ENCODE peak calls at places on chromosomes 11 and 22, in five cellular contexts. T, S, O, I and H are unnamed samples.

GRCh38 chr11:71580057-71581003 is 2.3 kb downstream of the KRTAP5-11 start:
- DNase-seq in I (peak), T (no peak), S (peak), O (peak), H (peak)

GRCh38 chr11:65946655-65947054 is 1.4 kb downstream of the TSGA10IP start:
- DNase-seq in S (no peak), I (no peak), O (no peak), T (no peak), H (no peak)

GRCh38 chr11:62544521-62545436 is 1.8 kb downstream of the AHNAK start:
- DNase-seq in S (peak), O (peak), I (no peak), T (no peak), H (no peak)

GRCh38 chr11:36441610-36442208 is 68.4 kb downstream of the TRAF6 start:
- DNase-seq in I (no peak), S (no peak), T (no peak), O (no peak), H (no peak)

GRCh38 chr11:134762248-134763029 is 350.4 kb upstream of the B3GAT1 start:
- DNase-seq in T (no peak), O (no peak), S (no peak), I (peak), H (no peak)

GRCh38 chr11:67114275-67114896 is 4.7 kb upstream of the KDM2A start:
- DNase-seq in O (no peak), T (no peak), I (no peak), S (no peak), H (no peak)

GRCh38 chr22:25120093-25120561 is 79.5 kb upstream of the CRYBB3 start:
- DNase-seq in I (peak), T (no peak), O (peak), S (no peak), H (no peak)

GRCh38 chr22:48494256-48494967 is 1333.3 kb downstream of the BRD1 start:
- DNase-seq in O (no peak), T (no peak), I (no peak), S (no peak), H (no peak)

GRCh38 chr11:86888978-86889341 is 66.2 kb downstream of the FZD4 start:
- DNase-seq in O (no peak), S (no peak), T (no peak), I (no peak), H (no peak)

GRCh38 chr11:92332986-92333385 is 108.4 kb downstream of the FAT3 start:
- DNase-seq in T (no peak), O (peak), I (peak), S (no peak), H (no peak)

GRCh38 chr11:131691558-131692041 is 321.2 kb downstream of the NTM start:
- DNase-seq in T (no peak), I (peak), O (peak), S (peak), H (no peak)

GRCh38 chr11:116207349-116207748 is 565.4 kb downstream of the BUD13 start:
- DNase-seq in I (no peak), S (no peak), T (no peak), O (no peak), H (no peak)

GRCh38 chr11:68053117-68053516 is 14.3 kb downstream of the TCIRG1 start:
- DNase-seq in S (no peak), O (no peak), T (no peak), I (no peak), H (no peak)

GRCh38 chr11:93196816-93197382 is 892 bp downstream of the SLC36A4 start:
- DNase-seq in S (peak), T (no peak), O (no peak), I (no peak), H (no peak)

GRCh38 chr11:73162196-73162740 is 20.1 kb upstream of the FCHSD2 start:
- DNase-seq in O (no peak), I (no peak), T (no peak), S (no peak), H (no peak)

GRCh38 chr22:40426671-40427070 is 56.3 kb downstream of the SGSM3 start:
- DNase-seq in S (no peak), O (peak), T (peak), I (peak), H (no peak)

GRCh38 chr22:20977516-20978170 is 4.5 kb upstream of the LZTR1 start:
- DNase-seq in T (no peak), S (no peak), I (no peak), O (no peak), H (no peak)

GRCh38 chr11:132312616-132313210 is 942.3 kb downstream of the NTM start:
- DNase-seq in I (peak), T (no peak), O (peak), S (peak), H (no peak)

GRCh38 chr11:48083427-48083826 is 103.1 kb downstream of the PTPRJ start:
- DNase-seq in S (no peak), T (no peak), O (no peak), I (peak), H (no peak)

GRCh38 chr11:67639438-67639859 is at the start of gene TBX10:
- DNase-seq in S (no peak), T (no peak), O (no peak), I (no peak), H (no peak)

GRCh38 chr22:37604875-37605274 is 3.8 kb upstream of the GGA1 start:
- DNase-seq in S (no peak), I (no peak), T (no peak), O (no peak), H (no peak)

GRCh38 chr11:3745161-3745560 is 52.2 kb downstream of the NUP98 start:
- DNase-seq in S (no peak), T (no peak), I (no peak), O (no peak), H (no peak)

GRCh38 chr11:10038916-10039315 is 255.1 kb downstream of the SBF2 start:
- DNase-seq in O (no peak), S (no peak), I (peak), T (no peak), H (no peak)

GRCh38 chr11:125483592-125483991 is 12.5 kb downstream of the FEZ1 start:
- DNase-seq in I (no peak), T (no peak), O (no peak), S (no peak), H (no peak)

GRCh38 chr11:63212742-63213141 is 30.7 kb downstream of the SLC22A25 start:
- DNase-seq in T (no peak), S (peak), O (peak), I (peak), H (peak)

GRCh38 chr22:40791241-40791640 is 27.9 kb downstream of the SLC25A17 start:
- DNase-seq in T (no peak), I (peak), S (no peak), O (peak), H (no peak)

GRCh38 chr22:32555546-32555945 is 80.9 kb downstream of the FBXO7 start:
- DNase-seq in T (no peak), S (no peak), O (no peak), I (no peak), H (no peak)

GRCh38 chr11:44446341-44446712 is 119.1 kb upstream of the CD82 start:
- DNase-seq in I (peak), O (no peak), T (no peak), S (no peak), H (no peak)

GRCh38 chr22:37640591-37641250 is 1.3 kb downstream of the SH3BP1 start:
- DNase-seq in S (no peak), I (no peak), T (no peak), O (no peak), H (no peak)

GRCh38 chr11:126358763-126359160 is 3.3 kb downstream of the ST3GAL4 start:
- DNase-seq in O (no peak), T (no peak), I (no peak), S (no peak), H (no peak)

GRCh38 chr22:41395531-41396240 is 13.9 kb downstream of the TEF start:
- DNase-seq in I (no peak), O (no peak), T (no peak), S (no peak), H (no peak)

GRCh38 chr11:121595717-121596156 is 143.0 kb upstream of the SORL1-AS1 start:
- DNase-seq in S (no peak), I (peak), O (peak), T (no peak), H (no peak)

GRCh38 chr11:19370100-19370861 is 129.5 kb upstream of the E2F8 start:
- DNase-seq in I (peak), T (no peak), S (no peak), O (peak), H (peak)

GRCh38 chr11:221998-222789 is 13.9 kb downstream of the SIRT3 start:
- DNase-seq in I (no peak), T (no peak), S (no peak), O (no peak), H (no peak)

GRCh38 chr11:123672568-123672967 is 18.1 kb upstream of the SCN3B start:
- DNase-seq in S (no peak), I (no peak), O (no peak), T (peak), H (no peak)

GRCh38 chr11:25953015-25953414 is 378.9 kb upstream of the ANO3 start:
- DNase-seq in O (no peak), S (no peak), I (no peak), T (no peak), H (no peak)

GRCh38 chr11:103936059-103936458 is 100.4 kb upstream of the DDI1 start:
- DNase-seq in S (no peak), O (no peak), I (no peak), T (no peak), H (peak)